ENCODE peak calls at places on chromosome 15, in seven cellular contexts. M is left cardiac atrium; G is cardiac fibroblast; N is MG63; R is cardiac muscle cell; H is stimulated activated CD4-positive, alpha-beta T cell treated with anti-CD3 and anti-CD28 coated beads, Interleukin-1b, Interleukin-23, amount 100 ng/mL, for 1 hour; E is neural crest cell. W is an unnamed sample.

GRCh38 chr15:32898991-32899613 is 181.3 kb downstream of the GREM1 start:
- DNase-seq in M (no peak), N (no peak), G (no peak), R (no peak), H (no peak), E (peak), W (no peak)

GRCh38 chr15:83123529-83123928 is 16.1 kb downstream of the TM6SF1 start:
- DNase-seq in N (no peak), G (no peak), M (no peak), H (no peak), E (no peak), R (no peak), W (no peak)

GRCh38 chr15:68787609-68788264 is 33.0 kb downstream of the ANP32A start:
- DNase-seq in E (no peak), M (no peak), N (no peak), G (no peak), R (no peak), H (no peak), W (peak)

GRCh38 chr15:64089553-64090280 is 3.9 kb downstream of the CIAO2A start:
- DNase-seq in R (no peak), H (no peak), E (no peak), G (no peak), N (no peak), M (no peak), W (no peak)

GRCh38 chr15:76259392-76259791 is 51.9 kb downstream of the ETFA start:
- DNase-seq in M (no peak), R (no peak), G (no peak), N (no peak), E (no peak), H (no peak), W (no peak)

GRCh38 chr15:68608206-68608843 is 29.5 kb downstream of the CORO2B start:
- DNase-seq in M (peak), G (peak), N (peak), H (no peak), E (no peak), R (peak), W (no peak)

GRCh38 chr15:83747050-83747717 is 93.3 kb downstream of the ADAMTSL3 start:
- DNase-seq in H (no peak), E (no peak), R (no peak), N (peak), M (no peak), G (peak), W (no peak)

GRCh38 chr15:95495033-95495541 is 835.4 kb upstream of the NR2F2 start:
- DNase-seq in E (no peak), R (no peak), G (peak), H (no peak), N (peak), M (peak), W (no peak)

GRCh38 chr15:67783303-67783702 is 42.0 kb upstream of the SKOR1 start:
- DNase-seq in R (no peak), H (no peak), M (no peak), E (no peak), N (no peak), G (no peak), W (no peak)

GRCh38 chr15:34109775-34110663 is 8.1 kb downstream of the PGBD4 start:
- DNase-seq in N (no peak), R (peak), M (no peak), G (peak), H (no peak), E (no peak), W (no peak)

GRCh38 chr15:77856718-77857346 is 220.7 kb downstream of the TBC1D2B start:
- DNase-seq in N (no peak), R (no peak), M (no peak), G (no peak), H (no peak), E (no peak), W (peak)

GRCh38 chr15:101433396-101433795 is 56.1 kb downstream of the PCSK6 start:
- DNase-seq in M (no peak), G (no peak), E (no peak), H (no peak), N (no peak), R (no peak), W (no peak)

W was measured in lower lobe of right lung.